ENCODE peak calls at places on chromosomes 16 and 17, in four cellular contexts. One of them, this sample, is unnamed.

GRCh38 chr16:27726621-27727275 is 176.8 kb downstream of the KATNIP start:
- DNase-seq in AG04450: no peak
- DNase-seq in AG09309: no peak
- DNase-seq in fibroblast of pulmonary artery: peak
- DNase-seq in this sample: peak

GRCh38 chr17:45949755-45950320 is 49.2 kb upstream of the STH start:
- DNase-seq in AG09309: no peak
- DNase-seq in fibroblast of pulmonary artery: no peak
- DNase-seq in AG04450: no peak
- DNase-seq in this sample: no peak

GRCh38 chr16:17364319-17365210 is 106.2 kb downstream of the XYLT1 start:
- DNase-seq in AG04450: peak
- DNase-seq in fibroblast of pulmonary artery: peak
- DNase-seq in AG09309: peak
- DNase-seq in this sample: peak

GRCh38 chr16:87053016-87053982 is 263.9 kb downstream of the C16orf95 start:
- DNase-seq in fibroblast of pulmonary artery: no peak
- DNase-seq in AG04450: no peak
- DNase-seq in AG09309: no peak
- DNase-seq in this sample: no peak

GRCh38 chr17:75571885-75572215 is 15.8 kb upstream of the MYO15B start:
- DNase-seq in AG09309: no peak
- DNase-seq in fibroblast of pulmonary artery: no peak
- DNase-seq in AG04450: no peak
- DNase-seq in this sample: no peak

GRCh38 chr16:85720319-85720637 is 30.6 kb downstream of the C16orf74 start:
- DNase-seq in AG04450: no peak
- DNase-seq in fibroblast of pulmonary artery: no peak
- DNase-seq in AG09309: no peak
- DNase-seq in this sample: no peak

GRCh38 chr17:29788045-29788444 is 142.0 kb downstream of the SSH2 start:
- DNase-seq in fibroblast of pulmonary artery: no peak
- DNase-seq in AG09309: no peak
- DNase-seq in AG04450: no peak
- DNase-seq in this sample: no peak

GRCh38 chr17:49748223-49748622 is 15.7 kb downstream of the FAM117A start:
- DNase-seq in AG09309: no peak
- DNase-seq in fibroblast of pulmonary artery: no peak
- DNase-seq in AG04450: no peak
- DNase-seq in this sample: no peak

GRCh38 chr17:31252741-31253140 is 44.3 kb downstream of the OMG start:
- DNase-seq in AG09309: no peak
- DNase-seq in AG04450: no peak
- DNase-seq in fibroblast of pulmonary artery: no peak
- DNase-seq in this sample: no peak

GRCh38 chr17:65057520-65058075 is 1.1 kb upstream of the GNA13 start:
- DNase-seq in AG09309: no peak
- DNase-seq in AG04450: no peak
- DNase-seq in fibroblast of pulmonary artery: no peak
- DNase-seq in this sample: no peak

GRCh38 chr16:15907863-15908478 is 19.6 kb upstream of the CEP20 start:
- DNase-seq in AG04450: no peak
- DNase-seq in fibroblast of pulmonary artery: peak
- DNase-seq in AG09309: no peak
- DNase-seq in this sample: no peak

GRCh38 chr17:6753006-6753445 is 2.8 kb upstream of the XAF1 start:
- DNase-seq in AG09309: peak
- DNase-seq in fibroblast of pulmonary artery: peak
- DNase-seq in AG04450: peak
- DNase-seq in this sample: peak

GRCh38 chr17:67487506-67487905 is 110.4 kb downstream of the PITPNC1 start:
- DNase-seq in fibroblast of pulmonary artery: peak
- DNase-seq in AG09309: no peak
- DNase-seq in AG04450: no peak
- DNase-seq in this sample: no peak

GRCh38 chr17:35735036-35735805 is 3.8 kb downstream of the RASL10B start:
- DNase-seq in AG09309: no peak
- DNase-seq in AG04450: no peak
- DNase-seq in fibroblast of pulmonary artery: no peak
- DNase-seq in this sample: no peak
- H3K4me3 ChIP-seq in AG09309: no peak
- H3K4me3 ChIP-seq in AG04450: no peak
- H3K4me3 ChIP-seq in fibroblast of pulmonary artery: no peak
- H3K4me3 ChIP-seq in this sample: no peak

GRCh38 chr17:1641065-1641403 is 4.5 kb downstream of the SCARF1 start:
- DNase-seq in AG09309: no peak
- DNase-seq in fibroblast of pulmonary artery: no peak
- DNase-seq in AG04450: no peak
- DNase-seq in this sample: no peak
- TF ChIP-seq CTCF in AG09309: no peak
- TF ChIP-seq CTCF in fibroblast of pulmonary artery: no peak
- TF ChIP-seq CTCF in AG04450: no peak
- TF ChIP-seq CTCF in this sample: peak

GRCh38 chr17:40178660-40179059 is 1.4 kb downstream of the RAPGEFL1 start:
- DNase-seq in AG09309: no peak
- DNase-seq in fibroblast of pulmonary artery: no peak
- DNase-seq in AG04450: no peak
- DNase-seq in this sample: no peak
- H3K4me3 ChIP-seq in AG09309: no peak
- H3K4me3 ChIP-seq in fibroblast of pulmonary artery: no peak
- H3K4me3 ChIP-seq in AG04450: no peak
- H3K4me3 ChIP-seq in this sample: no peak

DNA sequence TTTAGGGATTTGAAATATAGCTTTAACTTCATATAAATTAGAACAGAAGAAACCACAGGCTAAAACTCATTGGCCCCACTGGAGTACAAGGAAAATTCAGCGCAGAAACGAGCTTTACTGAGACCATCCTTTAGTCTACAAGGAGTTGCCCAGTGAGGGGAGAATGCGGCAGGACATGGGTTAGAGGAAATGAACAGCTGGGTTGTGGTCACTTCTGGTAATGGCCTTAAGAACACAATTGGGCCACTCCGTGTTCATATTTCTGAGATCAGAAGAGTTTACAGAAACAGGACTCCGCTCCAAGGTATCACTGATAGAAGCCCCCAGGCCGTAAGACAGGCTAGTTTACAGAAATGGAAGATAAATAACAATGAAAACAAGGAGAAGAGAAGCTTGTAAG is 188.3 kb downstream of the ZFHX3 start:
- DNase-seq in AG04450: no peak
- DNase-seq in AG09309: no peak
- DNase-seq in fibroblast of pulmonary artery: no peak
- DNase-seq in this sample: no peak
- TF ChIP-seq CTCF in AG04450: no peak
- TF ChIP-seq CTCF in AG09309: no peak
- TF ChIP-seq CTCF in fibroblast of pulmonary artery: no peak
- TF ChIP-seq CTCF in this sample: no peak

DNA sequence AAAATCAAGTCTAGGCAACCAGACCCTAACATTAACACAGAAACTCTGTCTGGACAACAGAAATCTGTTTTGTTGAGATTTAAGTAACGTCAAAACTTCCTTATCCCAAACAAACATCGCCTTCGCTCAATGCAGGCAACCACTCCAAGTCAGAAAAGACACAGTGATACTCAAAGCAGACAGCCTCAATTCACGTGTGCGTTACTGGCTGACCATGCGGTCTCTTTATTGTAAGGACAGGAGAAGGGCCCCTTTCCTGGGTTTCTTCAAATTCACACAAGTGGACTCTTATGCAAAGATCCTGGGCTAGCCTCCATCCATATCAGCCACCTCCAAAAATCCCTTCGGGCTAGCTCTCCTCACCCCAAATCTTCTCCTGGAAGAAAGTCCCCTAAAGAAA is 467.7 kb downstream of the SOX9 start:
- DNase-seq in fibroblast of pulmonary artery: no peak
- DNase-seq in AG09309: no peak
- DNase-seq in AG04450: no peak
- DNase-seq in this sample: no peak
- H3K4me3 ChIP-seq in fibroblast of pulmonary artery: no peak
- H3K4me3 ChIP-seq in AG09309: no peak
- H3K4me3 ChIP-seq in AG04450: peak
- H3K4me3 ChIP-seq in this sample: no peak

DNA sequence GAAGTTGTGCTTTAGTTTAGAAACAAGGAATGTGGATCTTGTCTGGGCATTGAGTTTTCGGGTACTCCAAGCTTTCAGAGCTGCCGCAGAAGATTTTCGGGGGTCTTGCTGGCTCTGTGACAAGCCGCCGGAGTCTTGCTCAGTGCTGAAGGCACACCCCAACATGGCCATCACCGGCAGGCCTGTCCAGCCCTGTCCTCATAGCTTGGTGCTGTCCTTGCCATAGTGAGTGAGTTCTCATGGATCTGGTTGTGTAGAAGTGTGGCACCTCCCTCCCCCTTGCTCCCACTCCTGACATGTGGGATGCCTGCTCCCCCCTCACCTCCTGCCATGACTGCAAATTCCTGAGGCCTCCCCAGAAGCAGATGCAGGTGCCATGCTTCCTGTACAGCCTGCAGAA is 69.9 kb downstream of the METRNL start:
- DNase-seq in AG09309: no peak
- DNase-seq in fibroblast of pulmonary artery: no peak
- DNase-seq in AG04450: no peak
- DNase-seq in this sample: no peak
- TF ChIP-seq CTCF in AG09309: no peak
- TF ChIP-seq CTCF in fibroblast of pulmonary artery: no peak
- TF ChIP-seq CTCF in AG04450: no peak
- TF ChIP-seq CTCF in this sample: no peak

DNA sequence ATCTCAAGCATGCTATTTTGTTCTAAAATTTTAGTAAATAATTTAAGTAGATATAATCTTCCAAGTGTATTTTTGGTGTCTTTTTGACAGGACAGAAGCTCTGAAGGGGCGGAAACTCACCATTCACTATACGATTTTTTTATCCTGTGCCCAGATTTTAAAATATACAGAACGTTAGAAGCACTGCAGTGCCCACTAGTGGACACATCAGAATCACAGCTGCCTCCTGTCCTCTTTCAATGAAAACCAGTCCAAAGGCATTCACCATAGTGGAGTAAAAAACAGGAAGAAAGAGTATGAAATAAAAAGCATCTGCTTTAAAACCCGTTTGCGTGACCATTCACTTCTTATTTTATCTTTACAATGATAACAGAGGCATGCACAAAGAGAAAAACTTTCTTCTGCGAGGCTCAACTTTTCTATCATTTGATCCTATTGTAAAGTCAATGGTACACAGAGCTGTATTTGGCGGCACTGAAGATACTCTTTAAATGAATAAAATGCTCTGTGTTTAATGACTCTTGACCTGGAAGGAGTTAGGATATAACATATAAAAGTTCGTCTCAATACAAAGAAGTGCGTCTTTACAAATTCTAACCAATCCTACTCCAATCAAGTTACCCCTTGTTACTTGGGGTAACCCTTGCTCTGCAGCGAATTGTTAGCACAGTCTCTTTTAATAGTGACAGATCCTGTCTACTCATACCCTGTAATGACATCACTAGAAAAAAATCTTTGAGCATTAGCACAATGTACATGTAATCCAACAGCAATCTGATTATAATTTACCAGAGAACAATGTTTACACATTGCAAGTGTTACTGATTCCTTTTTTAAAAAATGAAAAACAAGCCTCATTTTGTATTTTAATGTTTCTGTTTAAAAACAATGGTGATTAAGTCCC is 339.8 kb upstream of the PSMD7 start:
- DNase-seq in AG09309: peak
- DNase-seq in fibroblast of pulmonary artery: peak
- DNase-seq in AG04450: peak
- DNase-seq in this sample: peak
- H3K4me3 ChIP-seq in AG09309: no peak
- H3K4me3 ChIP-seq in fibroblast of pulmonary artery: no peak
- H3K4me3 ChIP-seq in AG04450: no peak
- H3K4me3 ChIP-seq in this sample: no peak

GRCh38 chr16:57859331-57859730 is 57.0 kb upstream of the KIFC3 start:
- DNase-seq in AG09309: no peak
- DNase-seq in fibroblast of pulmonary artery: peak
- DNase-seq in AG04450: no peak
- DNase-seq in this sample: no peak
- TF ChIP-seq CTCF in AG09309: peak
- TF ChIP-seq CTCF in fibroblast of pulmonary artery: peak
- TF ChIP-seq CTCF in AG04450: peak
- TF ChIP-seq CTCF in this sample: peak

GRCh38 chr17:32348483-32348800 is 1.5 kb upstream of the ZNF207 start:
- DNase-seq in AG09309: no peak
- DNase-seq in fibroblast of pulmonary artery: no peak
- DNase-seq in AG04450: no peak
- DNase-seq in this sample: no peak
- H3K4me3 ChIP-seq in AG09309: no peak
- H3K4me3 ChIP-seq in fibroblast of pulmonary artery: no peak
- H3K4me3 ChIP-seq in AG04450: no peak
- H3K4me3 ChIP-seq in this sample: no peak

DNA sequence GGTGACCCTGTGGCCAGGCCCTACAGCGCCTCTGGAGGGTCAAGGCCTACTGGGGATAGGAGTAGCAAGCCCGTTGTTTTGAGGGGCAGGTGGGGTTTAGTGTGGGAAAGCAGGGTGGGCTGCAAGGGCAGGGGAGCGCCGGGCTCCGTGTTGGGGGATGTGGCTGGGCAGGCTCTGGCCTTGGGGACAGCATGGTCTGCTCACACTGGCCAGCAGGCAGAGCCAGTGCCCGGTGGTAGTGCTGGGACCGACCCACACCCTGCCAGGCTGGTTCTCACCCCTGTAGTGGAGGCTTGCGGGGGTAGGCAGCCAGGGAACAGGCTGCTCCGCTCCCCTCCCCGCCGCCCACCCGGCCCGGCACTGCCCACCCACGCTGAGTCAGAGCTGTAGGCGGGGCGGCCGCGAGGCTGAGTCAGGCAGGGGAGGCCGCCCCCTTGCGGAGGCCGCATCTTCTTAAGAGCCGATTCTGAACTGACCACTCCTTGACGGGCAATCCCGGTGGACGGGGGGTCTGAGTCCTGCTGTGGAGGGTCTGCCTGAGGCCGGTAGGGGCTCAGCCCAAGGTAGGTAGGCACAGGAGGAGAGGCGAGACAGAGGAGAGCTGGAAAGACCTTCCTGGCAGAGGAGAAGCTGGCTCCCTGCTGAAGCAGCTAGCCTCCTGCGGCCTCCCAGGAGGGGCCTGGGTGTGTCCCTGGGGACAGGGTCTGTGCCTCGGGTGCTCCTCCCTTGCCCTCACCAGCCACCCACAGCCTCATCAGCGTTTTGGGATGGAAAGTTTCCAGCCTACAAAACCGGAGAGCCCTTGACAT is 62.4 kb downstream of the BAIAP2 start:
- DNase-seq in fibroblast of pulmonary artery: peak
- DNase-seq in AG09309: peak
- DNase-seq in AG04450: peak
- DNase-seq in this sample: no peak
- TF ChIP-seq CTCF in fibroblast of pulmonary artery: peak
- TF ChIP-seq CTCF in AG09309: peak
- TF ChIP-seq CTCF in AG04450: peak
- TF ChIP-seq CTCF in this sample: peak

This sample was measured in HFF-Myc.